ENCODE peak calls at places on chromosomes 4 and X, in five cellular contexts. V is non-pigmented ciliary epithelial cell; C is stimulated activated naive CD4-positive, alpha-beta T cell treated with Interleukin-2 at 50 U/mL for 16 hours; K is Caki2; X is type B pancreatic cell. U is an unnamed sample.

GRCh38 chr4:87042986-87043820 is 108.4 kb downstream of the AFF1 start:
- DNase-seq in V (no peak), C (no peak), K (peak), X (no peak), U (no peak)

GRCh38 chrX:150456466-150456865 is 93.3 kb downstream of the MAMLD1 start:
- DNase-seq in V (no peak), C (no peak), K (no peak), X (no peak), U (no peak)

GRCh38 chrX:53321216-53321942 is 40.0 kb upstream of the IQSEC2 start:
- DNase-seq in V (no peak), C (no peak), K (no peak), X (no peak), U (no peak)

GRCh38 chr4:156475322-156475721 is 496.3 kb downstream of the PDGFC start:
- DNase-seq in V (peak), C (no peak), K (peak), X (no peak), U (peak)

GRCh38 chrX:24703185-24703494 is 9.4 kb downstream of the POLA1 start:
- DNase-seq in V (no peak), C (peak), K (no peak), X (no peak), U (no peak)

GRCh38 chrX:118530537-118530936 is 34.9 kb downstream of the DOCK11 start:
- DNase-seq in V (no peak), C (no peak), K (no peak), X (no peak), U (no peak)

GRCh38 chrX:103565197-103565596 is 20.1 kb upstream of the TCEAL4 start:
- DNase-seq in V (no peak), C (no peak), K (no peak), X (no peak), U (no peak)

GRCh38 chr4:23976423-23976822 is 86.6 kb upstream of the PPARGC1A start:
- DNase-seq in V (no peak), C (no peak), K (no peak), X (no peak), U (no peak)

GRCh38 chrX:71144651-71145050 is at the start of gene NLGN3:
- DNase-seq in V (no peak), C (no peak), K (no peak), X (no peak), U (no peak)

GRCh38 chr4:139647952-139648351 is 17.7 kb upstream of the MGST2 start:
- DNase-seq in V (no peak), C (no peak), K (no peak), X (no peak), U (no peak)

GRCh38 chrX:118510076-118510475 is 14.5 kb downstream of the DOCK11 start:
- DNase-seq in V (no peak), C (no peak), K (no peak), X (no peak), U (no peak)

GRCh38 chrX:139972113-139972512 is 6.8 kb upstream of the CXorf66 start:
- DNase-seq in V (no peak), C (no peak), K (no peak), X (no peak), U (no peak)

GRCh38 chr4:180560896-180561295 is 1682.3 kb upstream of the TENM3 start:
- DNase-seq in V (peak), C (no peak), K (no peak), X (no peak), U (peak)

GRCh38 chrX:148871422-148872152 is 371.2 kb downstream of the AFF2 start:
- DNase-seq in V (peak), C (no peak), K (no peak), X (no peak), U (peak)

GRCh38 chr4:2083116-2083825 is 24.1 kb downstream of the NAT8L start:
- DNase-seq in V (no peak), C (no peak), K (no peak), X (peak), U (no peak)

U was measured in retinal pigment epithelial cell.